ENCODE peak calls at places on chromosomes 3 and 15, in five cellular contexts. F is upper lobe of left lung, Q is glutamatergic neuron, W is MM.1S, Z is fibroblast of lung. X is an unnamed sample.

GRCh38 chr3:114179575-114179974 is 723 bp upstream of the DRD3 start:
- DNase-seq in F (no peak), Q (no peak), W (no peak), Z (peak), X (peak)

GRCh38 chr3:13378155-13378554 is 42.0 kb downstream of the NUP210 start:
- DNase-seq in F (no peak), Q (no peak), W (no peak), Z (peak), X (peak)

GRCh38 chr15:74873756-74874424 is 725 bp upstream of the SCAMP2 start:
- DNase-seq in F (peak), Q (no peak), W (peak), Z (no peak), X (peak)

GRCh38 chr3:67083277-67083676 is 85.2 kb downstream of the KBTBD8 start:
- DNase-seq in F (no peak), Q (no peak), W (peak), Z (peak), X (peak)

GRCh38 chr3:134364936-134365765 is 9.1 kb downstream of the AMOTL2 start:
- DNase-seq in F (no peak), Q (no peak), W (no peak), Z (no peak), X (peak)

GRCh38 chr3:38834110-38834509 is 18.1 kb upstream of the SCN10A start:
- DNase-seq in F (peak), Q (no peak), W (peak), Z (peak), X (peak)

GRCh38 chr3:27535809-27536392 is 51.7 kb upstream of the SLC4A7 start:
- DNase-seq in F (no peak), Q (no peak), W (no peak), Z (peak), X (no peak)

GRCh38 chr3:150215616-150216015 is 192.5 kb upstream of the TSC22D2 start:
- DNase-seq in F (no peak), Q (no peak), W (no peak), Z (peak), X (peak)

GRCh38 chr3:62119139-62119538 is 254.2 kb downstream of the FEZF2 start:
- DNase-seq in F (no peak), Q (no peak), W (no peak), Z (no peak), X (no peak)

GRCh38 chr3:60250210-60250609 is 1001.0 kb downstream of the FHIT start:
- DNase-seq in F (no peak), Q (no peak), W (no peak), Z (peak), X (peak)

GRCh38 chr3:44999782-45000181 is 23.7 kb downstream of the EXOSC7 start:
- DNase-seq in F (peak), Q (no peak), W (no peak), Z (no peak), X (no peak)

GRCh38 chr15:47367991-47368390 is 349.3 kb upstream of the SEMA6D start:
- DNase-seq in F (no peak), Q (no peak), W (no peak), Z (no peak), X (no peak)

GRCh38 chr3:124256599-124256998 is 264.7 kb upstream of the ROPN1 start:
- DNase-seq in F (no peak), Q (no peak), W (no peak), Z (no peak), X (no peak)

GRCh38 chr3:249587-250262 is 53.2 kb downstream of the CHL1 start:
- DNase-seq in F (no peak), Q (no peak), W (no peak), Z (no peak), X (no peak)

GRCh38 chr3:59243476-59243875 is 193.7 kb upstream of the CFAP20DC start:
- DNase-seq in F (no peak), Q (no peak), W (no peak), Z (peak), X (no peak)

DNA sequence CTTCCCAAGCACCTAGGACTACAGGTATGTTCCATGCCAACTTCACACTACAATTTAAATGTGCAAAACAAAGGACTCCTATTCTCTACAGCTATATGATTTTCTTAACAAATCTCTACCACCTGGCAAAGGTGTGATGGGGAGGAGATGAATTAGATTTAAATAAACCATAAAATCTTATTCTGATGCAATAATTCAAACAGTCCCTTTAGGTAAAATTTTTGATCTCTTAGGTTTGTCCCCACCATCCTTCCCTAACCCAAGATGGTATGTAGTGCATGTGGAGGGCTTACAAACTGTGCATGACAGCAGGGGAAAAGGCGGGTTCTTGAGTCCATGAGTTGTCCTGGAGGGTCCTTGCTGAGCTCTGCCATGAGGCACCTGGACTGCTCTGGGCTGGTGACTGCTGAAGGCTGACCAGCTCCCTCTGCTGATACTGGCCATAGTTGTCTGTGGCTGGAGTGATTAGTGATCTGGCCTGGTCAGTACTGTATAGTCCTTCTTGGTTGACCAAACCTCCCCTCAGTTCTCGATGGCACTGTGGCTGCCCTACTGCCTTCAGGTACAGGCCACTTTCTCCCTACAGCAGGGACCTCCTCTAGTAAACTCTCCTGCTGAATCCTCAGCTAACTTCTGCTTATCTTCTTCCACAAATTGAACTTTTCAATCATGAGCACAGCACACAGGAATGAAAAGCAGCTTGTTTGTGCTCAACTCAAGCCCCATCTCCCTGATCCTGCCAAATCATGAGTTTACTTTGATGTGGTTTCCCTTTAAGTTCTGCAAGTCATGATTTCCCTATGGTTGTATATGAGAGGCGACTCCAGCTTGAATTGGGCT is 30.1 kb downstream of the CFAP161 start:
- DNase-seq in F (no peak), Q (no peak), W (no peak), Z (peak), X (peak)
- TF ChIP-seq CTCF in F (no peak), Q (no peak), W (peak), Z (peak), X (peak)

DNA sequence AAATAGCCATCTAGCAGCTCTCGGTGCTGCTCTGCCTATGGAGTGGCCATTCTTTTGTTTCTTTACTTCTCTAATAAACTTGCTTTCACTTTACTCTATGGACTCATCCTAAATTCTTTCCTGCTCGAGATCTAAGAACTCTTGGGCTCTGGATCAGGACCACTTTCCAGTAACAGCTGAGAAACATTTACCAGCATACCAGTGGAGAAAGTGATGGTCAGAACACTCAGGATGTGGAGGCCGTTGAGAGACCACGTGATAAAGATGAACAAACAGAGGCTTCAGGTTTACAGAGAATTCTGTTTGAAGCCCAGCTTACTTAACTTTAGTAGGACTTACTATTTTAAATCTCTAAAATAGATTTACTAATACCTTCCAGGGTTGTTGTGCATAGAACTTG is 57.0 kb downstream of the FRMD4B start:
- DNase-seq in F (no peak), Q (no peak), W (no peak), Z (no peak), X (no peak)
- TF ChIP-seq CTCF in F (no peak), Q (no peak), W (no peak), Z (no peak), X (no peak)

GRCh38 chr15:29018983-29019875 is 133.5 kb downstream of the APBA2 start:
- DNase-seq in F (no peak), Q (no peak), W (no peak), Z (no peak), X (peak)
- TF ChIP-seq CTCF in F (no peak), Q (no peak), W (no peak), Z (no peak), X (no peak)

GRCh38 chr15:62147149-62148013 is 17.7 kb downstream of the C2CD4B start:
- DNase-seq in F (no peak), Q (no peak), W (peak), Z (no peak), X (no peak)
- TF ChIP-seq CTCF in F (no peak), Q (no peak), W (no peak), Z (no peak), X (no peak)

GRCh38 chr3:122921791-122922651 is 105.5 kb downstream of the SEMA5B start:
- DNase-seq in F (peak), Q (no peak), W (peak), Z (no peak), X (no peak)
- TF ChIP-seq CTCF in F (no peak), Q (no peak), W (peak), Z (no peak), X (no peak)

DNA sequence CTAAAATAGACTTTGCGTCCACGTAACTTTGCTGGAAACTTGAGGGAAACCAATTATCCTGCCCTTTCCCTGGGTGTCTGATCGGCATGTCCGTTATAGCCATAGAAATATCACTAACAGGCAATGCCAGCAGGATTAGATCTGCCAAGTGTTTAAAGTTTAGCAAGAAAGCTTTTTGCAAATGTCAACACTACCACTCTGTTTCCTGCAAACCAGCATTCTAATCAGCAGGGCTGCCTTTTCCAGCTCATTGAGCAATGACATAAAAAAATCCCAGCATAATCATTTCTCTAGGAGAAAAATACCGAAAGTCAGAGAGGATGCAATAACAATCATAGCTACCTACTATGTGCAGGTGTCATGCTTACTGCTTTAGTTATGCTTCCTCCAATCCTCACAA is 61.0 kb downstream of the NOX5 start:
- DNase-seq in F (no peak), Q (no peak), W (no peak), Z (no peak), X (peak)
- TF ChIP-seq CTCF in F (no peak), Q (no peak), W (no peak), Z (no peak), X (no peak)

DNA sequence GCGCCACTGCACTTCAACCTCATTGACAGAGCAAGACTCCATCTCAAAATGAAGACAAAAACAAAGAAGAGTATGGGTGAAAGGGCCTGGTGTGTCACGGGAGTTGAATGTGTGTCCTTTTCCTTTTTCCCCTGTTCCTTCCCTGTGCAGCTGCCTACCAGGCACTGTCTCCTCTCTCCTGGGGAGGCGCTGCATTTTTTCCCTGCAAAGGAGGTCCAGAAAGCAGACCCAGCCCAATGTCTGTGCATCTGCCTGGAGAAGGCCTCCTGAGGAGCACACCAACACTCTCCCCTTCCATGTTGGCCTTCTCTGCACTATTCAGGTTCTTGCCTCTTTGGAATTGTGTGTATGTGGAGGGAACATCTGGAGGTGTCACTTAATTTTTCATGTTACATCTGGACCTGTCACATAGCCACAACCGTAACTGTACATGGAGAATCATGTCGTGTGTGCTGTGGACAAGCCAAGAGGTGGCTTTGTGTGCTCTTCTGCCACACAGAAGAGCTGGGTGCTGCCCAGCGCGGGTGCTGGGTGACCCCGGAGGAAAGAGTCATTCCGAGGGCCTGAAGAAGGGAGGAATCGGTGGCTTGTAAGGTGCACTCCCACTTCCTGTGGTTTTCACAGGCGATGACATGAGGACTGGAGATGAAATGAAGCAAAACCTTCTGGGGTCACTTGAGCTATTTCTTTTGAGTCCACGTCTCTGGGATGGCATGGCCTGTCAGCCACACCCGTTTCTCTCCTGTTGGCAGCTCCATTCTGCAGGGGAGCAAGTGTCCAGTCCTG is 46.5 kb upstream of the CGNL1 start:
- DNase-seq in F (no peak), Q (no peak), W (no peak), Z (no peak), X (no peak)
- TF ChIP-seq CTCF in F (no peak), Q (no peak), W (no peak), Z (no peak), X (no peak)

DNA sequence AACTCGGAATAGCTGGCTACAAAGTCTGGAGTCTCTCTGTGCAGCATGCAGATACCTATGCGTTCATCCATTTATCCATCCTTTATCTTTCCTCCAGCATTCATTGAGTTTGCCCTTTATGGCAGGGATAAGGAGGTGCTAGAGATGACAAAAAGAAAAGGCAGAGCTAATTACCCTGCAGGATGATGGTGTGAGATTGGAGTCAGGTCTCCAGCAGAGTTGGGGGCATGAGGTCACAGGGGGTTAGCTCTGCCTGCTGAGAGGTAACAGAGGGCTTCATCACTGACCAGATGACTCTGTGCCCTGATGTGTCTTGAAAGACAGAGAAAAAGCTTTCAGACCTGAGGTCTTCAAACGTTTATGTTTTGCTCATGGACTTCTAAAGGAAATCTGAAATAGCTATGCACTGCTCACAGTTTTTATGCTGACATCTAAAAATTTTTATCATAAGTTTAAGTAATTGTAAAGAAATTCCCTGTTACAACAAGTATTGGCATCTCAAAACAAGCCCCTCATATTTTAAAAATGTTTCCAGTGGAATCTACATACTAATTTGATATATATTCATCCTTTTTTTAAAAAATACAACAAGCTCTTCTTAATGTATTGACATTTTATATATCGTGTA is 132.3 kb upstream of the ANKRD28 start:
- DNase-seq in F (no peak), Q (no peak), W (no peak), Z (no peak), X (no peak)
- TF ChIP-seq CTCF in F (no peak), Q (no peak), W (no peak), Z (no peak), X (no peak)

GRCh38 chr3:151421956-151422355 is 37.4 kb upstream of the P2RY12 start:
- DNase-seq in F (no peak), Q (no peak), W (no peak), Z (no peak), X (no peak)
- TF ChIP-seq CTCF in F (no peak), Q (no peak), W (no peak), Z (no peak), X (peak)